ENCODE peak calls at places on chromosome 12, in ten cellular contexts. Z, O, N, Y, X, V, R, K, T and I are unnamed samples.

GRCh38 chr12:122052285-122052684 is 26.3 kb upstream of the MLXIP start:
- DNase-seq in Z (no peak), O (no peak), N (no peak), Y (no peak), X (no peak), V (no peak), R (no peak), K (no peak), T (no peak), I (no peak)

GRCh38 chr12:6828671-6829531 is 694 bp downstream of the P3H3 start:
- DNase-seq in Z (peak), O (no peak), N (peak), Y (peak), X (peak), V (no peak), R (no peak), K (no peak), T (no peak), I (no peak)

GRCh38 chr12:67593041-67593870 is 55.3 kb upstream of the DYRK2 start:
- DNase-seq in Z (peak), O (no peak), N (no peak), Y (no peak), X (no peak), V (peak), R (no peak), K (no peak), T (no peak), I (peak)

GRCh38 chr12:32671930-32672785 is 6.9 kb upstream of the DNM1L start:
- DNase-seq in Z (peak), O (peak), N (peak), Y (peak), X (no peak), V (peak), R (peak), K (no peak), T (peak), I (peak)

GRCh38 chr12:71393625-71394024 is 46.0 kb upstream of the LGR5 start:
- DNase-seq in Z (no peak), O (no peak), N (no peak), Y (no peak), X (no peak), V (no peak), R (no peak), K (no peak), T (no peak), I (no peak)

GRCh38 chr12:7929069-7929792 is 6.8 kb downstream of the SLC2A3 start:
- DNase-seq in Z (no peak), O (no peak), N (no peak), Y (peak), X (no peak), V (no peak), R (no peak), K (no peak), T (no peak), I (no peak)

GRCh38 chr12:85627584-85627983 is 208.6 kb downstream of the RASSF9 start:
- DNase-seq in Z (peak), O (no peak), N (no peak), Y (no peak), X (no peak), V (peak), R (no peak), K (no peak), T (no peak), I (no peak)

GRCh38 chr12:123364532-123365140 is at the start of gene SBNO1:
- DNase-seq in Z (peak), O (peak), N (peak), Y (peak), X (peak), V (no peak), R (no peak), K (peak), T (no peak), I (peak)

GRCh38 chr12:18146375-18146774 is 56.4 kb upstream of the RERGL start:
- DNase-seq in Z (no peak), O (no peak), N (no peak), Y (no peak), X (no peak), V (no peak), R (no peak), K (no peak), T (no peak), I (no peak)

GRCh38 chr12:26361964-26362363 is 166.6 kb downstream of the SSPN start:
- DNase-seq in Z (no peak), O (no peak), N (no peak), Y (no peak), X (no peak), V (no peak), R (no peak), K (no peak), T (no peak), I (no peak)

GRCh38 chr12:45658066-45658465 is 71.4 kb upstream of the ARID2 start:
- DNase-seq in Z (no peak), O (no peak), N (no peak), Y (no peak), X (no peak), V (no peak), R (no peak), K (no peak), T (no peak), I (no peak)